ENCODE peak calls at places on chromosomes 6 and 20, in four cellular contexts. One of them, this sample, is unnamed.

GRCh38 chr6:11779308-11780096 is 899 bp upstream of the ADTRP start:
- DNase-seq in transverse colon: peak; percentile 34
- DNase-seq in fibroblast of mammary gland: peak; percentile 25
- DNase-seq in PC-9: no peak
- DNase-seq in this sample: peak; percentile 95

GRCh38 chr6:39934060-39934757 is at the start of gene MOCS1:
- DNase-seq in fibroblast of mammary gland: peak; percentile 66
- DNase-seq in transverse colon: peak; percentile 86
- DNase-seq in PC-9: no peak
- DNase-seq in this sample: no peak

GRCh38 chr6:134020968-134021367 is 31.5 kb downstream of the SLC2A12 start:
- DNase-seq in fibroblast of mammary gland: no peak
- DNase-seq in PC-9: no peak
- DNase-seq in transverse colon: no peak
- DNase-seq in this sample: no peak

GRCh38 chr20:34473262-34473883 is 42.8 kb upstream of the DYNLRB1 start:
- DNase-seq in fibroblast of mammary gland: peak; percentile 66
- DNase-seq in PC-9: no peak
- DNase-seq in transverse colon: peak; percentile 45
- DNase-seq in this sample: no peak

GRCh38 chr6:64736421-64736950 is 970.5 kb downstream of the EYS start:
- DNase-seq in transverse colon: no peak
- DNase-seq in fibroblast of mammary gland: no peak
- DNase-seq in PC-9: no peak
- DNase-seq in this sample: no peak

GRCh38 chr6:157885876-157886275 is 62.8 kb downstream of the SNX9 start:
- DNase-seq in fibroblast of mammary gland: no peak
- DNase-seq in transverse colon: no peak
- DNase-seq in PC-9: no peak
- DNase-seq in this sample: no peak

GRCh38 chr20:19996970-19997369 is 20.2 kb upstream of the NAA20 start:
- DNase-seq in PC-9: no peak
- DNase-seq in fibroblast of mammary gland: no peak
- DNase-seq in transverse colon: no peak
- DNase-seq in this sample: no peak

GRCh38 chr20:22579119-22579427 is 5.3 kb downstream of the FOXA2 start:
- DNase-seq in fibroblast of mammary gland: no peak
- DNase-seq in PC-9: no peak
- DNase-seq in transverse colon: no peak
- DNase-seq in this sample: no peak

GRCh38 chr20:9467995-9468394 is 46.4 kb upstream of the LAMP5 start:
- DNase-seq in transverse colon: no peak
- DNase-seq in fibroblast of mammary gland: no peak
- DNase-seq in PC-9: no peak
- DNase-seq in this sample: no peak

GRCh38 chr6:87623248-87623647 is 33.3 kb downstream of the ORC3 start:
- DNase-seq in PC-9: no peak
- DNase-seq in transverse colon: no peak
- DNase-seq in fibroblast of mammary gland: no peak
- DNase-seq in this sample: peak; percentile 77

GRCh38 chr6:134636221-134636830 is 313.6 kb downstream of the ALDH8A1 start:
- DNase-seq in transverse colon: peak; percentile 26
- DNase-seq in PC-9: no peak
- DNase-seq in fibroblast of mammary gland: no peak
- DNase-seq in this sample: no peak

GRCh38 chr6:41836022-41836659 is 48.6 kb downstream of the TOMM6 start:
- DNase-seq in fibroblast of mammary gland: peak; percentile 15
- DNase-seq in PC-9: no peak
- DNase-seq in transverse colon: no peak
- DNase-seq in this sample: no peak

GRCh38 chr20:34042286-34042685 is 48.6 kb downstream of the RALY start:
- DNase-seq in PC-9: no peak
- DNase-seq in fibroblast of mammary gland: no peak
- DNase-seq in transverse colon: no peak
- DNase-seq in this sample: no peak

GRCh38 chr20:33674294-33675126 is at the start of gene NECAB3:
- DNase-seq in fibroblast of mammary gland: peak; percentile 60
- DNase-seq in transverse colon: peak; percentile 90
- DNase-seq in PC-9: no peak
- DNase-seq in this sample: no peak

GRCh38 chr6:42782689-42783176 is 881 bp downstream of the BICRAL start:
- DNase-seq in fibroblast of mammary gland: peak; percentile 89
- DNase-seq in PC-9: peak; percentile 60
- DNase-seq in transverse colon: peak; percentile 82
- DNase-seq in this sample: peak; percentile 58

GRCh38 chr6:27441001-27441400 is 31.9 kb downstream of the ZNF184 start:
- DNase-seq in transverse colon: no peak
- DNase-seq in fibroblast of mammary gland: no peak
- DNase-seq in PC-9: no peak
- DNase-seq in this sample: no peak

GRCh38 chr20:49583669-49584417 is 15.9 kb upstream of the PTGIS start:
- DNase-seq in PC-9: peak; percentile 99
- DNase-seq in transverse colon: peak; percentile 50
- DNase-seq in fibroblast of mammary gland: peak; percentile 88
- DNase-seq in this sample: peak; percentile 51

GRCh38 chr20:52972965-52973819 is 1.0 kb downstream of the TSHZ2 start:
- DNase-seq in transverse colon: no peak
- DNase-seq in fibroblast of mammary gland: peak; percentile 10
- DNase-seq in PC-9: no peak
- DNase-seq in this sample: no peak

GRCh38 chr6:12064125-12064524 is 52.0 kb downstream of the HIVEP1 start:
- DNase-seq in transverse colon: no peak
- DNase-seq in PC-9: no peak
- DNase-seq in fibroblast of mammary gland: peak; percentile 90
- DNase-seq in this sample: no peak

DNA sequence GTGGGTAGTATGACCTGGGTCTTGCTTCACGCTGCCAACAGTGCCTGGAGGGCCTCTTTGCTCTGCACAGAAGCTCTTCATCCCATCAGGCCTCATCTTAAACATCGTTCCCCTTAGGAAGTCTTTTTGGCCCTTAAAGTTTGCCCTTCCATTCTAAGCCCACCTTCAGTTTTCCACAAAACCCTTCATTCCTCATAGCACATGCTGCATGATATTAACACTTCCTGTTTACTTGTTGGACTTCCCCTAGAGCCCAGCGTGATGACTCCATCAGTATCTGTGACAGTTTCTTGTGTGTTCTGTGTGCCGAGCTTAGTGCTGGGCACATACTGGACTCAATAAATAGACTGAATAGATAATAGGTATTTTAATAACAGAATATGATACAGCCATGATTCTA is 2.2 kb downstream of the NT5DC1 start:
- DNase-seq in PC-9: no peak
- DNase-seq in fibroblast of mammary gland: no peak
- DNase-seq in transverse colon: no peak
- DNase-seq in this sample: no peak
- TF ChIP-seq CTCF in PC-9: no peak
- TF ChIP-seq CTCF in fibroblast of mammary gland: no peak
- TF ChIP-seq CTCF in transverse colon: no peak
- TF ChIP-seq CTCF in this sample: no peak

GRCh38 chr6:36339156-36339555 is 2.5 kb upstream of the BNIP5 start:
- DNase-seq in fibroblast of mammary gland: no peak
- DNase-seq in transverse colon: peak; percentile 61
- DNase-seq in PC-9: no peak
- DNase-seq in this sample: no peak

GRCh38 chr6:36343109-36343508 is 6.4 kb upstream of the BNIP5 start:
- DNase-seq in transverse colon: no peak
- DNase-seq in PC-9: no peak
- DNase-seq in fibroblast of mammary gland: no peak
- DNase-seq in this sample: no peak

GRCh38 chr6:36337814-36338213 is 1.1 kb upstream of the BNIP5 start:
- DNase-seq in transverse colon: no peak
- DNase-seq in fibroblast of mammary gland: no peak
- DNase-seq in PC-9: no peak
- DNase-seq in this sample: no peak

GRCh38 chr6:36340671-36341454 is 4.2 kb upstream of the BNIP5 start:
- DNase-seq in PC-9: peak; percentile 59
- DNase-seq in transverse colon: peak; percentile 86
- DNase-seq in fibroblast of mammary gland: peak; percentile 56
- DNase-seq in this sample: no peak

DNA sequence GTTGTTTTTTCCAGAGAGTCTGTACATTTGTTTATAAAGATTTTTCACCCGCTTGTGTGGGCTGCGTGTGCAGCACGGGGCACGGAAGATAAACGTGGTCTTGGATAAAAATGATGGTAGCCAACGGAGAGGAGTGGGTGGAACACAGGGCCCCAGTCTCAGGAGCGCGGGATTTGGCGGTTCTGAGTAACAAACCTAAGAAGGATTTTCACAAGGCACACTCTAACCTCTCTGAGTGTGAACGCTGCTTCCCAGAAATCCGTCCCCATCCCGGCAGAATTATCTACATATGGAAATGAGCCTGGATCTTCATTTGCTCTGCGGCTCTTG is 3.6 kb upstream of the BNIP5 start:
- DNase-seq in PC-9: no peak
- DNase-seq in transverse colon: no peak
- DNase-seq in fibroblast of mammary gland: no peak
- DNase-seq in this sample: no peak
- H3K4me3 ChIP-seq in PC-9: peak overlapping the region; percentile 57
- H3K4me3 ChIP-seq in transverse colon: peak overlapping the region; percentile 38
- H3K4me3 ChIP-seq in fibroblast of mammary gland: no peak overlapping the region
- H3K4me3 ChIP-seq in this sample: no peak overlapping the region

GRCh38 chr6:46129634-46130505 is at the start of gene ENPP4:
- DNase-seq in fibroblast of mammary gland: peak; percentile 83
- DNase-seq in transverse colon: peak; percentile 91
- DNase-seq in PC-9: peak; percentile 89
- DNase-seq in this sample: peak; percentile 79
- TF ChIP-seq CTCF in fibroblast of mammary gland: no peak
- TF ChIP-seq CTCF in transverse colon: peak; percentile 17
- TF ChIP-seq CTCF in PC-9: no peak
- TF ChIP-seq CTCF in this sample: no peak

GRCh38 chr6:139941826-139942225 is 567.4 kb upstream of the CITED2 start:
- DNase-seq in fibroblast of mammary gland: no peak
- DNase-seq in PC-9: no peak
- DNase-seq in transverse colon: no peak
- DNase-seq in this sample: no peak
- H3K4me3 ChIP-seq in fibroblast of mammary gland: no peak overlapping the region
- H3K4me3 ChIP-seq in PC-9: no peak overlapping the region
- H3K4me3 ChIP-seq in transverse colon: no peak overlapping the region
- H3K4me3 ChIP-seq in this sample: no peak overlapping the region